ENCODE peak calls at places on chromosomes 12 and 14, in nine cellular contexts. One of them, this sample, is unnamed.

GRCh38 chr12:127660961-127661360 is 606.0 kb upstream of the TMEM132C start:
- DNase-seq in lung: no peak
- DNase-seq in right cardiac atrium: no peak
- DNase-seq in ovary: no peak
- DNase-seq in keratinocyte: no peak
- DNase-seq in psoas muscle: no peak
- DNase-seq in HCT116: no peak
- DNase-seq in lower lobe of right lung: no peak
- DNase-seq in iPS DF 6.9: no peak
- DNase-seq in this sample: no peak

GRCh38 chr12:115000038-115000437 is 316.1 kb upstream of the TBX3 start:
- DNase-seq in right cardiac atrium: no peak
- DNase-seq in psoas muscle: no peak
- DNase-seq in keratinocyte: no peak
- DNase-seq in iPS DF 6.9: no peak
- DNase-seq in HCT116: peak; percentile 54
- DNase-seq in lung: no peak
- DNase-seq in lower lobe of right lung: no peak
- DNase-seq in ovary: no peak
- DNase-seq in this sample: no peak

GRCh38 chr12:68267892-68268396 is 14.5 kb upstream of the IL22 start:
- DNase-seq in HCT116: no peak
- DNase-seq in iPS DF 6.9: no peak
- DNase-seq in lower lobe of right lung: no peak
- DNase-seq in psoas muscle: no peak
- DNase-seq in ovary: no peak
- DNase-seq in keratinocyte: no peak
- DNase-seq in lung: no peak
- DNase-seq in right cardiac atrium: no peak
- DNase-seq in this sample: no peak

GRCh38 chr14:101463566-101464171 is 97.6 kb upstream of the DIO3 start:
- DNase-seq in HCT116: no peak
- DNase-seq in ovary: no peak
- DNase-seq in right cardiac atrium: no peak
- DNase-seq in lower lobe of right lung: no peak
- DNase-seq in psoas muscle: no peak
- DNase-seq in iPS DF 6.9: no peak
- DNase-seq in keratinocyte: no peak
- DNase-seq in lung: no peak
- DNase-seq in this sample: no peak

GRCh38 chr12:99413751-99414150 is 233.8 kb upstream of the GARIN6 start:
- DNase-seq in iPS DF 6.9: no peak
- DNase-seq in HCT116: no peak
- DNase-seq in psoas muscle: no peak
- DNase-seq in lower lobe of right lung: no peak
- DNase-seq in right cardiac atrium: no peak
- DNase-seq in ovary: no peak
- DNase-seq in lung: no peak
- DNase-seq in keratinocyte: no peak
- DNase-seq in this sample: peak; percentile 13

GRCh38 chr12:6899837-6900519 is 4.6 kb upstream of the LRRC23 start:
- DNase-seq in right cardiac atrium: peak; percentile 76
- DNase-seq in lower lobe of right lung: peak; percentile 83
- DNase-seq in ovary: no peak
- DNase-seq in psoas muscle: no peak
- DNase-seq in iPS DF 6.9: no peak
- DNase-seq in keratinocyte: no peak
- DNase-seq in HCT116: no peak
- DNase-seq in lung: peak; percentile 80
- DNase-seq in this sample: peak; percentile 85

GRCh38 chr14:52000019-52000582 is 10.8 kb downstream of the RTRAF start:
- DNase-seq in HCT116: no peak
- DNase-seq in lower lobe of right lung: no peak
- DNase-seq in keratinocyte: no peak
- DNase-seq in psoas muscle: no peak
- DNase-seq in right cardiac atrium: no peak
- DNase-seq in lung: no peak
- DNase-seq in ovary: no peak
- DNase-seq in iPS DF 6.9: no peak
- DNase-seq in this sample: no peak

GRCh38 chr12:56377310-56377988 is 14.8 kb upstream of the APOF start:
- DNase-seq in keratinocyte: no peak
- DNase-seq in ovary: no peak
- DNase-seq in HCT116: peak; percentile 12
- DNase-seq in lower lobe of right lung: no peak
- DNase-seq in lung: no peak
- DNase-seq in right cardiac atrium: no peak
- DNase-seq in iPS DF 6.9: no peak
- DNase-seq in psoas muscle: no peak
- DNase-seq in this sample: no peak

DNA sequence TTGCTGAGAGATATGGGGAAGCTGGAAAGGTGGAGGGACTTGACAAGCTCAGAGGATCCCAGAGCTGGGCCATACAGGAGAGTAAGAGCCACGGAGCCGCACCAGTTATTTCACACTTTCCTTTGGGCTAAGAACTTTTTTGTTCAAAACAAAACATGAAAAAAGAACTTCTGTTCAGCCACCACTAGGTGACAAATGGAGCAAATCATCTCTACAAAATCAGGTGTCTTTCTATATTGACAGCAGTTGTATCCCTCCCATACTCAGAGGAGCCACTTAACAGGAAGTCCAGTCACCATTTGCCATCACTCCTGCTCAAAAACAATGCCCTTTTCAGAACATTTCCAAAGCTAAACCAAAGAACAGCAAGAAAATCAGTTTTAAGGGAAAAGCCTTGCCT is 70.3 kb upstream of the DBX2 start:
- DNase-seq in psoas muscle: no peak
- DNase-seq in ovary: no peak
- DNase-seq in lower lobe of right lung: no peak
- DNase-seq in HCT116: no peak
- DNase-seq in right cardiac atrium: no peak
- DNase-seq in keratinocyte: no peak
- DNase-seq in lung: no peak
- DNase-seq in iPS DF 6.9: no peak
- DNase-seq in this sample: no peak
- H3K27me3 ChIP-seq in psoas muscle: no peaks in the 10 kb centered on the region
- H3K27me3 ChIP-seq in ovary: no peaks in the 10 kb centered on the region
- H3K27me3 ChIP-seq in lower lobe of right lung: no peaks in the 10 kb centered on the region
- H3K27me3 ChIP-seq in HCT116: no peaks in the 10 kb centered on the region
- H3K27me3 ChIP-seq in right cardiac atrium: no peaks in the 10 kb centered on the region
- H3K27me3 ChIP-seq in keratinocyte: no peaks in the 10 kb centered on the region
- H3K27me3 ChIP-seq in lung: no peaks in the 10 kb centered on the region
- H3K27me3 ChIP-seq in iPS DF 6.9: no peaks in the 10 kb centered on the region
- H3K27me3 ChIP-seq in this sample: no peaks in the 10 kb centered on the region

DNA sequence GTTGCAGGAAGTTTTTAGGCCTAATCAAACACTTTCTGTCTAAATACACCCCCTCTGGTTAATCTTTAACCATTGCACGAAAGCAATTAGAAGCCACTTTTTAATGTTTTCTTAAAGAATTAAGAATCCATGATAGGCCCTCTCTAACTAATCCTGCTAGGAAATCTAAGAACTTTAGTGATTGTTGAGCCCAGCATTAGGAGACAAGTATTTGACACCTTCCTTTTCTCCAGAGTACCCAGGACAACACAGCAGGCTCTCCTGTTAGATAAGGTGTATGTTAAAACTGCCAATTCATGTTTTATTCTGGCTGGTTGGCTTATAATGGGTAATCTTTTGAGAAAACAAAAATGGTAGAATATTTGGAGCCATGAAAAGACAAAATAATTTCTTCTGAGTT is 95.0 kb downstream of the ALX1 start:
- DNase-seq in right cardiac atrium: no peak
- DNase-seq in keratinocyte: no peak
- DNase-seq in HCT116: no peak
- DNase-seq in iPS DF 6.9: no peak
- DNase-seq in psoas muscle: no peak
- DNase-seq in lower lobe of right lung: no peak
- DNase-seq in ovary: no peak
- DNase-seq in lung: no peak
- DNase-seq in this sample: no peak
- H3K27me3 ChIP-seq in right cardiac atrium: no peaks in the 10 kb centered on the region
- H3K27me3 ChIP-seq in keratinocyte: no peaks in the 10 kb centered on the region
- H3K27me3 ChIP-seq in HCT116: no peaks in the 10 kb centered on the region
- H3K27me3 ChIP-seq in iPS DF 6.9: no peaks in the 10 kb centered on the region
- H3K27me3 ChIP-seq in psoas muscle: no peaks in the 10 kb centered on the region
- H3K27me3 ChIP-seq in lower lobe of right lung: no peaks in the 10 kb centered on the region
- H3K27me3 ChIP-seq in ovary: peaks cover 2% of the 10 kb centered on the region
- H3K27me3 ChIP-seq in lung: no peaks in the 10 kb centered on the region
- H3K27me3 ChIP-seq in this sample: no peaks in the 10 kb centered on the region

GRCh38 chr14:28759056-28759657 is 7.4 kb upstream of the FOXG1 start:
- DNase-seq in right cardiac atrium: no peak
- DNase-seq in ovary: no peak
- DNase-seq in HCT116: no peak
- DNase-seq in lung: no peak
- DNase-seq in lower lobe of right lung: peak; percentile 16
- DNase-seq in iPS DF 6.9: no peak
- DNase-seq in keratinocyte: no peak
- DNase-seq in psoas muscle: no peak
- DNase-seq in this sample: no peak

GRCh38 chr14:28761438-28762289 is 4.9 kb upstream of the FOXG1 start:
- DNase-seq in right cardiac atrium: no peak
- DNase-seq in HCT116: no peak
- DNase-seq in keratinocyte: no peak
- DNase-seq in psoas muscle: no peak
- DNase-seq in lung: no peak
- DNase-seq in ovary: no peak
- DNase-seq in iPS DF 6.9: no peak
- DNase-seq in lower lobe of right lung: peak; percentile 20
- DNase-seq in this sample: no peak

GRCh38 chr14:28759658-28760313 is 6.8 kb upstream of the FOXG1 start:
- DNase-seq in lower lobe of right lung: no peak
- DNase-seq in ovary: no peak
- DNase-seq in lung: no peak
- DNase-seq in psoas muscle: no peak
- DNase-seq in keratinocyte: no peak
- DNase-seq in HCT116: no peak
- DNase-seq in iPS DF 6.9: no peak
- DNase-seq in right cardiac atrium: no peak
- DNase-seq in this sample: no peak

GRCh38 chr14:28762290-28762948 is 4.2 kb upstream of the FOXG1 start:
- DNase-seq in HCT116: no peak
- DNase-seq in psoas muscle: no peak
- DNase-seq in right cardiac atrium: no peak
- DNase-seq in lower lobe of right lung: no peak
- DNase-seq in keratinocyte: no peak
- DNase-seq in ovary: no peak
- DNase-seq in lung: no peak
- DNase-seq in iPS DF 6.9: no peak
- DNase-seq in this sample: no peak

GRCh38 chr14:28760431-28760996 is 6.1 kb upstream of the FOXG1 start:
- DNase-seq in keratinocyte: no peak
- DNase-seq in lung: no peak
- DNase-seq in iPS DF 6.9: no peak
- DNase-seq in ovary: no peak
- DNase-seq in psoas muscle: no peak
- DNase-seq in HCT116: no peak
- DNase-seq in lower lobe of right lung: no peak
- DNase-seq in right cardiac atrium: no peak
- DNase-seq in this sample: no peak
- H3K27me3 ChIP-seq in keratinocyte: peaks cover 92% of the 10 kb centered on the region
- H3K27me3 ChIP-seq in lung: peaks cover 20% of the 10 kb centered on the region
- H3K27me3 ChIP-seq in iPS DF 6.9: peaks cover 82% of the 10 kb centered on the region
- H3K27me3 ChIP-seq in ovary: no peaks in the 10 kb centered on the region
- H3K27me3 ChIP-seq in psoas muscle: peaks cover 38% of the 10 kb centered on the region
- H3K27me3 ChIP-seq in HCT116: no peaks in the 10 kb centered on the region
- H3K27me3 ChIP-seq in lower lobe of right lung: peaks cover 100% of the 10 kb centered on the region
- H3K27me3 ChIP-seq in right cardiac atrium: peaks cover 14% of the 10 kb centered on the region
- H3K27me3 ChIP-seq in this sample: peaks cover 5% of the 10 kb centered on the region

GRCh38 chr12:131155131-131155530 is 201.4 kb downstream of the ADGRD1 start:
- DNase-seq in HCT116: no peak
- DNase-seq in keratinocyte: no peak
- DNase-seq in psoas muscle: no peak
- DNase-seq in lower lobe of right lung: no peak
- DNase-seq in right cardiac atrium: no peak
- DNase-seq in ovary: no peak
- DNase-seq in lung: no peak
- DNase-seq in iPS DF 6.9: no peak
- DNase-seq in this sample: no peak

GRCh38 chr12:131153956-131154355 is 200.2 kb downstream of the ADGRD1 start:
- DNase-seq in iPS DF 6.9: no peak
- DNase-seq in lung: no peak
- DNase-seq in lower lobe of right lung: no peak
- DNase-seq in keratinocyte: no peak
- DNase-seq in ovary: no peak
- DNase-seq in right cardiac atrium: no peak
- DNase-seq in psoas muscle: no peak
- DNase-seq in HCT116: no peak
- DNase-seq in this sample: no peak

GRCh38 chr12:131153016-131153415 is 199.3 kb downstream of the ADGRD1 start:
- DNase-seq in ovary: no peak
- DNase-seq in HCT116: no peak
- DNase-seq in lower lobe of right lung: no peak
- DNase-seq in keratinocyte: no peak
- DNase-seq in psoas muscle: no peak
- DNase-seq in lung: no peak
- DNase-seq in iPS DF 6.9: no peak
- DNase-seq in right cardiac atrium: no peak
- DNase-seq in this sample: no peak

GRCh38 chr12:131151558-131152345 is 198.0 kb downstream of the ADGRD1 start:
- DNase-seq in right cardiac atrium: no peak
- DNase-seq in ovary: no peak
- DNase-seq in keratinocyte: no peak
- DNase-seq in lower lobe of right lung: no peak
- DNase-seq in lung: no peak
- DNase-seq in iPS DF 6.9: no peak
- DNase-seq in psoas muscle: no peak
- DNase-seq in HCT116: no peak
- DNase-seq in this sample: no peak

DNA sequence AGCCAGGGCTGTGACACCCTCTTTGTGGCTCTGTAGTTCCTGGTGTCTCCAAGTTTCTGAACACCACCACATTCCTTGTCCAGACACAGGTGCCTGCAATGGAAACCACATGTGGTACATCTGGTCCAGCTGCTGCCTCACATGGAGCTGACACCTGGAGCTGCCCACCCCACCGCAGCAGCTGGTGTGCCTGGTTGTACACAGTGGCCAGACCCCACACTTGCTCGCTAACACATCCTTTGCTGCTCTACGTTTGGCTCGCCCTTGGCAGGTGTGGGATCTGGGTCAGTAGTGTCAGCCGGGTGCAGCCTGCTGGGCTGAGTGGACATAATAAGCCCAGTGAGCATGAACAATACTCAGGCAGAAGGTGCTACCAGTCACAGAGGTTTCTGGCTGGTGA is 198.9 kb downstream of the ADGRD1 start:
- DNase-seq in lower lobe of right lung: no peak
- DNase-seq in ovary: no peak
- DNase-seq in lung: no peak
- DNase-seq in psoas muscle: no peak
- DNase-seq in keratinocyte: no peak
- DNase-seq in iPS DF 6.9: no peak
- DNase-seq in HCT116: no peak
- DNase-seq in right cardiac atrium: no peak
- DNase-seq in this sample: no peak
- H3K27me3 ChIP-seq in lower lobe of right lung: no peaks in the 10 kb centered on the region
- H3K27me3 ChIP-seq in ovary: no peaks in the 10 kb centered on the region
- H3K27me3 ChIP-seq in lung: no peaks in the 10 kb centered on the region
- H3K27me3 ChIP-seq in psoas muscle: peaks cover 1% of the 10 kb centered on the region
- H3K27me3 ChIP-seq in keratinocyte: no peaks in the 10 kb centered on the region
- H3K27me3 ChIP-seq in iPS DF 6.9: no peaks in the 10 kb centered on the region
- H3K27me3 ChIP-seq in HCT116: peaks cover 37% of the 10 kb centered on the region
- H3K27me3 ChIP-seq in right cardiac atrium: no peaks in the 10 kb centered on the region
- H3K27me3 ChIP-seq in this sample: no peaks in the 10 kb centered on the region